ENCODE peak calls at places on chromosomes 13 and 19, in ten cellular contexts. Z, C, R, Q, U, P, L, K, X and W are unnamed samples.

GRCh38 chr19:16069813-16070365 is 6.4 kb upstream of the TPM4 start:
- DNase-seq in R (no peak), Q (no peak), Z (no peak), X (peak), K (no peak), P (no peak), U (no peak), C (no peak), L (no peak), W (peak)

GRCh38 chr13:110685305-110685704 is 20.6 kb downstream of the CARS2 start:
- DNase-seq in Q (peak), U (no peak), K (peak), R (peak), X (no peak), C (no peak), P (no peak), Z (no peak), L (peak), W (no peak)

GRCh38 chr13:97976551-97977375 is 23.3 kb downstream of the IPO5 start:
- DNase-seq in C (no peak), Q (no peak), K (no peak), Z (no peak), P (peak), R (no peak), X (peak), L (no peak), U (no peak), W (peak)

GRCh38 chr13:41352935-41353801 is 42.1 kb downstream of the NAA16 start:
- DNase-seq in Q (peak), X (peak), U (no peak), R (peak), Z (peak), P (no peak), K (no peak), C (peak), L (no peak), W (no peak)

GRCh38 chr13:107865643-107866006 is 349.7 kb downstream of the LIG4 start:
- DNase-seq in C (no peak), Q (no peak), R (peak), P (no peak), L (no peak), X (no peak), K (no peak), Z (peak), U (no peak), W (no peak)

GRCh38 chr13:71751074-71751473 is 115.9 kb downstream of the DACH1 start:
- DNase-seq in K (no peak), Q (no peak), X (no peak), P (no peak), Z (no peak), L (no peak), C (no peak), R (peak), U (no peak), W (no peak)

GRCh38 chr19:33797821-33798633 is 1.4 kb downstream of the KCTD15 start:
- DNase-seq in K (peak), Q (no peak), U (no peak), R (peak), C (no peak), X (peak), Z (peak), P (no peak), L (no peak), W (no peak)

GRCh38 chr13:98439136-98439828 is 137.6 kb downstream of the STK24 start:
- DNase-seq in C (no peak), U (no peak), X (no peak), L (no peak), P (no peak), K (no peak), R (no peak), Q (no peak), Z (no peak), W (peak)

GRCh38 chr13:30968734-30969335 is 36.4 kb downstream of the TEX26 start:
- DNase-seq in U (no peak), C (no peak), Q (no peak), P (no peak), L (no peak), R (peak), K (no peak), X (peak), Z (peak), W (no peak)

GRCh38 chr13:36774895-36775294 is 44.1 kb upstream of the RFXAP start:
- DNase-seq in K (no peak), X (no peak), P (no peak), R (no peak), U (no peak), L (no peak), C (no peak), Z (peak), Q (no peak), W (no peak)

GRCh38 chr13:36783883-36784282 is 35.1 kb upstream of the RFXAP start:
- DNase-seq in Z (no peak), U (no peak), Q (no peak), C (no peak), R (no peak), K (no peak), L (no peak), P (no peak), X (no peak), W (no peak)

GRCh38 chr13:36776175-36776574 is 42.8 kb upstream of the RFXAP start:
- DNase-seq in K (no peak), Q (no peak), R (no peak), Z (no peak), X (no peak), C (no peak), P (no peak), U (no peak), L (no peak), W (no peak)

GRCh38 chr13:36778083-36778671 is 40.8 kb upstream of the RFXAP start:
- DNase-seq in C (no peak), Q (peak), L (peak), Z (peak), U (no peak), X (peak), R (peak), P (no peak), K (no peak), W (no peak)
- H3K4me3 ChIP-seq in C (no peak), Q (peak), L (peak), Z (no peak), U (no peak), X (no peak), R (no peak), P (no peak), K (no peak), W (no peak)

DNA sequence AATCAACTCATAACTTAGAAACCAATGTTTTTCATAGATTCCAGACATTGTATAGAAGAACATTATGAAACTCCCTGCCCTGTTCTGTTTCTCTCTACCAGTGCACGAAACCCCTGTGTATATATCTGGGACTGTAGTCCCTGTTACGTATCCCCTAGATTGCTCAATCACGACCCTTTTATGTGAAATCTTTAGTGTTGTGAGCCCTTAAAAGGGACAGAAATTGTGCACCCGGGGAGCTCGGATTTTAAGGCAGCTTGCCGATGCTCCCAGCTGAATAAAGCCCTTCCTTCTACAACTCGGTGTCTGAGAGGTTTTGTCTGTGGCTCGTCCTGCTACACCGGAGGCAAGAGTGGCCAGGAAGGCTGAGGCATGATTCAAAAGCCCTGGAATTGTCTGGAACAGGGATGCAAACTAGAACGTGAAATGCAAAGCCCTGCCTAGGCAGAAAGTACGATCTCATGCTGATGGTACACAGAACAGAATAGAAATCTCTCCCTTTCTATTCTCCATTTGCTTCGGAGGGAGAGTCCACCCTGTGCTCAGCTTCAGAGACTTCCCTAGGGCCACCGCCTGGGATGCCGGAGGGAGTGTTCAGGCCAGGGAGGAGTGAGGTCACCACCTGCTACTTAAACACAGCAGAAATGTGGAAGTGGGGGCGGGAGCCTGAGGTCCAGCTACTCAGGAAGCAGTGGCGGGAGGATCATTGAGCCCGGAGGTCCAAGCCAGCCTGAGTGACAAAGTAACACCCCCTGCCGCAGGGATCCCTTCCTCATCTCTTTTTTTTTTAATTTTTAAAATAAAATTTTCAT is 760 bp upstream of the ZNF888 start:
- DNase-seq in C (no peak), L (no peak), P (peak), U (peak), K (peak), X (peak), R (peak), Q (peak), Z (peak), W (peak)
- H3K4me3 ChIP-seq in C (peak), L (peak), P (peak), U (peak), K (peak), X (peak), R (peak), Q (peak), Z (peak), W (peak)

GRCh38 chr19:48962849-48963165 is 2.3 kb upstream of the FTL start:
- DNase-seq in C (no peak), X (no peak), L (no peak), Z (no peak), P (no peak), U (no peak), Q (no peak), R (no peak), K (no peak), W (no peak)

GRCh38 chr19:48963371-48964204 is 1.5 kb upstream of the FTL start:
- DNase-seq in L (no peak), U (peak), P (peak), R (peak), Z (peak), X (no peak), Q (no peak), C (peak), K (peak), W (peak)

GRCh38 chr19:48961051-48961649 is 4.0 kb upstream of the FTL start:
- DNase-seq in Q (no peak), K (no peak), U (no peak), C (no peak), R (no peak), Z (no peak), X (no peak), P (no peak), L (no peak), W (no peak)

GRCh38 chr19:48961673-48962028 is 3.5 kb upstream of the FTL start:
- DNase-seq in K (no peak), X (no peak), Q (no peak), C (no peak), Z (no peak), U (no peak), R (no peak), L (no peak), P (no peak), W (no peak)

GRCh38 chr19:48962029-48962848 is 2.9 kb upstream of the FTL start:
- DNase-seq in X (no peak), Q (no peak), R (peak), U (no peak), Z (peak), L (no peak), P (no peak), K (no peak), C (no peak), W (peak)
- H3K4me3 ChIP-seq in X (no peak), Q (no peak), R (no peak), U (no peak), Z (no peak), L (no peak), P (no peak), K (no peak), C (no peak), W (peak)

GRCh38 chr13:26664942-26665341 is 95.6 kb downstream of the GPR12 start:
- DNase-seq in C (no peak), R (no peak), L (no peak), Z (no peak), U (no peak), Q (no peak), X (no peak), P (no peak), K (no peak), W (no peak)
- H3K4me3 ChIP-seq in C (no peak), R (no peak), L (no peak), Z (no peak), U (no peak), Q (no peak), X (no peak), P (no peak), K (no peak), W (no peak)

GRCh38 chr19:18603255-18603957 is 3.2 kb downstream of the CRLF1 start:
- DNase-seq in Z (peak), C (no peak), K (no peak), U (no peak), Q (no peak), P (no peak), R (no peak), L (no peak), X (no peak), W (no peak)

GRCh38 chr19:18605546-18606280 is 886 bp downstream of the CRLF1 start:
- DNase-seq in Z (no peak), X (no peak), K (no peak), C (no peak), P (no peak), Q (no peak), U (no peak), R (no peak), L (no peak), W (no peak)

GRCh38 chr19:18604820-18605159 is 1.8 kb downstream of the CRLF1 start:
- DNase-seq in Q (no peak), U (no peak), P (no peak), C (no peak), K (no peak), L (no peak), Z (no peak), X (no peak), R (no peak), W (no peak)

GRCh38 chr19:18605196-18605545 is 1.4 kb downstream of the CRLF1 start:
- DNase-seq in C (no peak), L (no peak), U (no peak), Q (no peak), K (no peak), R (no peak), Z (no peak), P (no peak), X (no peak), W (no peak)

DNA sequence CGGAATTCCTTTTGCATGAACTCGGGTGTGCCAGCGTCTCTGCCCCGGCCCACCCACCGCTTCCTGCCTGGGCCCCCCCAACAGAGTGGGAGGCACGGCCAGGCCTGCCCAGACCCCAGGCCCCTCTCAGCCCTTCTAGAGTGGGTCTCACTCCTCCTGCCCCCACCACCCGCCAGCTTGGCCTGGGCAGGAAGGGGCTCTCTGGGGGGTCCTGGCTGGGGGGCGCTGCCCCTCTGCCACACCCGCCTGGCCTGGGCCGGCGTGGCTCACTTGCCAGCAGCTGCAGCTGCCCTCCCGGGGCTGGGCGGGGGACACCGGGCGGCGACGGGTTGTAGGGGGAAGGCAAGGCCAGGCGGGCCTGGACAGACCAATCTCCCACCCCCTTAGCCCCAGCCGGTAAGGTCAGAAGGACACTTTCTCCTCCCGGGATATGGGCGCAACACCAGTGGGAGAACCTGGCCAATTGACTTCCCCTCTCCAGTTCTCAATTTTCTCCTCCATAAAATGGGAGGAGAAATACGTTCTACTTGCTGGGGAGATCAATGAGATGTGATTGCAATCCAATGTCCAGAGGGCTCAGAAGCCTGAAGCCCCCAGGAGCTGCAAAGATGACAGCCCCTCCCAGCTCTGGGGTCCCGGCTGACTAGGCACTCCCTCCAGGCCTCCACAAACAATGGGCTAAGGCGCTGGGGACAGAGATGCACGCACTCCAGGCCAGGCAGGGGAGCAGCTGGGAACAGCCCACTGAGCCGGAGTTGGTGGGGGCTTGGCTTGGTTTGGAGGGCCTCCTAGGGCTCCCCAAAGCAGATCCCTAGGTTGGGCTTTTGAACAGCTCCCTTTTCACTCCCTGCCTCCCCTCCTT is 2.4 kb downstream of the CRLF1 start:
- DNase-seq in C (no peak), R (no peak), Q (no peak), L (no peak), Z (no peak), X (no peak), U (no peak), P (no peak), K (no peak), W (no peak)
- H3K4me3 ChIP-seq in C (no peak), R (no peak), Q (no peak), L (no peak), Z (no peak), X (no peak), U (peak), P (peak), K (no peak), W (no peak)

GRCh38 chr13:51266642-51267041 is 44.4 kb downstream of the FAM124A start:
- DNase-seq in U (no peak), P (no peak), R (no peak), K (no peak), Q (no peak), C (no peak), Z (no peak), X (no peak), L (no peak), W (no peak)
- H3K4me3 ChIP-seq in U (no peak), P (no peak), R (no peak), K (no peak), Q (no peak), C (no peak), Z (no peak), X (no peak), L (no peak), W (no peak)

GRCh38 chr19:2783781-2784145 is 690 bp upstream of the SGTA start:
- DNase-seq in X (no peak), C (no peak), L (no peak), Q (no peak), K (no peak), R (no peak), Z (no peak), U (no peak), P (no peak), W (no peak)
- H3K4me3 ChIP-seq in X (peak), C (peak), L (peak), Q (peak), K (peak), R (no peak), Z (no peak), U (peak), P (peak), W (peak)